ENCODE peak calls at places on chromosomes 12 and 14, in six cellular contexts. N, O, A, D, M and W are unnamed samples.
A peak's percentile ranks its signal among the peaks of the same experiment; 100 is the strongest.

GRCh38 chr12:113322353-113322752 is 12.6 kb downstream of the SLC8B1 start:
- DNase-seq in N (no peak), O (no peak), A (no peak), D (no peak), M (no peak), W (no peak)

GRCh38 chr12:26203167-26203566 is 7.8 kb downstream of the SSPN start:
- DNase-seq in N (no peak), O (no peak), A (no peak), D (no peak), M (no peak), W (no peak)

GRCh38 chr14:100084591-100084990 is 19.4 kb downstream of the EVL start:
- DNase-seq in N (no peak), O (no peak), A (no peak), D (no peak), M (no peak), W (no peak)

GRCh38 chr12:27610380-27610779 is 85.9 kb upstream of the REP15 start:
- DNase-seq in N (no peak), O (no peak), A (no peak), D (no peak), M (no peak), W (no peak)

GRCh38 chr14:24975393-24975792 is 74.6 kb downstream of the STXBP6 start:
- DNase-seq in N (no peak), O (no peak), A (no peak), D (no peak), M (no peak), W (no peak)

GRCh38 chr12:95118138-95118787 is 44.8 kb upstream of the NR2C1 start:
- DNase-seq in N (no peak), O (no peak), A (peak; percentile 80), D (no peak), M (no peak), W (no peak)

GRCh38 chr14:60090864-60091519 is 731 bp upstream of the PCNX4 start:
- DNase-seq in N (no peak), O (no peak), A (no peak), D (no peak), M (no peak), W (peak; percentile 2)

GRCh38 chr14:69876848-69877306 is 2.3 kb upstream of the SMOC1 start:
- DNase-seq in N (no peak), O (no peak), A (no peak), D (no peak), M (no peak), W (no peak)

GRCh38 chr12:58310828-58311273 is 369.5 kb downstream of the ATP23 start:
- DNase-seq in N (no peak), O (no peak), A (peak; percentile 88), D (no peak), M (no peak), W (no peak)